ENCODE peak calls at places on chromosomes 12 and 14, in four cellular contexts. C, H, B and W are unnamed samples.
A peak's percentile ranks its signal among the peaks of the same experiment; 100 is the strongest.

GRCh38 chr14:65369560-65369959 is 43.0 kb upstream of the FUT8 start:
- DNase-seq in C (no peak), H (no peak), B (no peak), W (peak; percentile 55)

GRCh38 chr14:84087986-84088531 is 1441.9 kb upstream of the FLRT2 start:
- DNase-seq in C (no peak), H (no peak), B (no peak), W (no peak)

GRCh38 chr14:100590726-100591452 is 3.7 kb upstream of the BEGAIN start:
- DNase-seq in C (no peak), H (no peak), B (no peak), W (no peak)

GRCh38 chr14:22901799-22902198 is 17.1 kb downstream of the RBM23 start:
- DNase-seq in C (no peak), H (no peak), B (no peak), W (no peak)

GRCh38 chr14:91380116-91380515 is 37.5 kb downstream of the CCDC88C start:
- DNase-seq in C (no peak), H (no peak), B (no peak), W (no peak)

GRCh38 chr12:74499192-74499591 is 38.4 kb upstream of the ATXN7L3B start:
- DNase-seq in C (no peak), H (no peak), B (no peak), W (no peak)

GRCh38 chr14:69133206-69134125 is 19.5 kb downstream of the DCAF5 start:
- DNase-seq in C (no peak), H (no peak), B (no peak), W (peak; percentile 60)

GRCh38 chr14:31122098-31122611 is 85.4 kb downstream of the HECTD1 start:
- DNase-seq in C (no peak), H (no peak), B (no peak), W (no peak)

GRCh38 chr14:56979961-56980360 is 169.7 kb upstream of the OTX2 start:
- DNase-seq in C (no peak), H (no peak), B (no peak), W (no peak)

GRCh38 chr12:125852679-125853078 is 787.4 kb downstream of the AACS start:
- DNase-seq in C (no peak), H (no peak), B (no peak), W (no peak)

GRCh38 chr14:92542766-92543554 is 29.4 kb downstream of the RIN3 start:
- DNase-seq in C (no peak), H (no peak), B (no peak), W (no peak)

GRCh38 chr14:68523994-68524725 is 268.7 kb downstream of the ZFP36L1 start:
- DNase-seq in C (no peak), H (no peak), B (no peak), W (no peak)

GRCh38 chr14:77529963-77530362 is 31.3 kb upstream of the ISM2 start:
- DNase-seq in C (no peak), H (no peak), B (no peak), W (no peak)

GRCh38 chr12:113059071-113059595 is 2.6 kb downstream of the DTX1 start:
- DNase-seq in C (no peak), H (no peak), B (peak; percentile 47), W (peak; percentile 36)

GRCh38 chr12:122062832-122063690 is 15.5 kb upstream of the MLXIP start:
- DNase-seq in C (no peak), H (peak; percentile 22), B (no peak), W (no peak)

GRCh38 chr14:84750763-84751554 is 779.0 kb upstream of the FLRT2 start:
- DNase-seq in C (no peak), H (no peak), B (no peak), W (no peak)

GRCh38 chr14:94867209-94867608 is 97.3 kb upstream of the GSC start:
- DNase-seq in C (no peak), H (no peak), B (no peak), W (no peak)

GRCh38 chr12:49868952-49869815 is 26.3 kb upstream of the BCDIN3D start:
- DNase-seq in C (no peak), H (no peak), B (no peak), W (no peak)

GRCh38 chr12:117963836-117964235 is 5.0 kb downstream of the KSR2 start:
- DNase-seq in C (no peak), H (no peak), B (no peak), W (no peak)

GRCh38 chr12:104632724-104633181 is 176.0 kb downstream of the CHST11 start:
- DNase-seq in C (no peak), H (no peak), B (no peak), W (no peak)

GRCh38 chr12:12881495-12881894 is 9.9 kb upstream of the GPRC5A start:
- DNase-seq in C (no peak), H (no peak), B (no peak), W (no peak)

GRCh38 chr14:90484291-90484690 is 87.5 kb downstream of the CALM1 start:
- DNase-seq in C (peak; percentile 6), H (no peak), B (no peak), W (no peak)

GRCh38 chr12:10214131-10214876 is 1.6 kb downstream of the GABARAPL1 start:
- DNase-seq in C (no peak), H (no peak), B (no peak), W (peak; percentile 9)

GRCh38 chr12:126534495-126534894 is 1469.3 kb downstream of the AACS start:
- DNase-seq in C (no peak), H (no peak), B (no peak), W (no peak)

GRCh38 chr14:78399316-78399889 is 229.2 kb downstream of the NRXN3 start:
- DNase-seq in C (no peak), H (peak; percentile 61), B (peak; percentile 24), W (peak; percentile 40)

GRCh38 chr12:78406776-78407335 is 457.7 kb upstream of the SYT1 start:
- DNase-seq in C (peak; percentile 10), H (no peak), B (peak; percentile 39), W (no peak)

GRCh38 chr14:54344445-54344844 is 52.4 kb upstream of the CDKN3 start:
- DNase-seq in C (peak; percentile 13), H (no peak), B (no peak), W (no peak)

GRCh38 chr14:90551070-90551704 is 154.4 kb downstream of the CALM1 start:
- DNase-seq in C (no peak), H (no peak), B (no peak), W (no peak)

GRCh38 chr12:22709292-22709691 is 84.3 kb downstream of the ETNK1 start:
- DNase-seq in C (peak; percentile 58), H (no peak), B (peak; percentile 21), W (no peak)

GRCh38 chr14:63266106-63266505 is 52.6 kb downstream of the GPHB5 start:
- DNase-seq in C (no peak), H (no peak), B (no peak), W (no peak)

GRCh38 chr12:16573652-16574077 is 32.3 kb downstream of the LMO3 start:
- DNase-seq in C (no peak), H (no peak), B (no peak), W (no peak)

GRCh38 chr14:101505216-101505970 is 55.9 kb upstream of the DIO3 start:
- DNase-seq in C (no peak), H (no peak), B (no peak), W (no peak)

DNA sequence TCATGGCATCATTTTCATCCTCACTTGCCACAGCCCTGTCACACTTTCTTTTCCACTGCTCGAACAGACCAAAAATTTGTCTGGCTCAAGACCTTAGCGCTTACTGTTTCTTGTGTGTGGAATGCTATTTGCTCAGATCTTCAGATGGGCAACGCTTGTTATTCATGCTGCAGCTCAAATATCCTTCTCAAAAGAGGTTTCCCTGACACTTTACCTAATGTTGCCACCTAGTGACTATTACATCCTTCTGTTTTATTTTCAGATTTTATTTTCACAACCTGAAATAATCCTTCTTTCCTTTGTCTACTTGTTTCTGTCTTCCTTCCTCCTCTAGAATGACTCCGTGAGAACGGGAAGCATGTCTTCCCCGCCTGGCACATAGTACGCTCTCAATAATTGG is 5.6 kb downstream of the FBXO33 start:
- DNase-seq in C (no peak), H (no peak), B (peak; percentile 43), W (no peak)
- TF ChIP-seq CTCF in C (peak; percentile 37), H (no peak), B (peak; percentile 73), W (peak; percentile 55)

GRCh38 chr14:104341532-104342434 is 203.4 kb downstream of the KIF26A start:
- DNase-seq in C (no peak), H (peak; percentile 76), B (peak; percentile 44), W (peak; percentile 59)
- TF ChIP-seq CTCF in C (peak; percentile 41), H (peak; percentile 73), B (no peak), W (peak; percentile 59)

GRCh38 chr12:124525927-124526692 is 41.3 kb downstream of the NCOR2 start:
- DNase-seq in C (no peak), H (no peak), B (no peak), W (no peak)
- TF ChIP-seq CTCF in C (no peak), H (no peak), B (no peak), W (no peak)

GRCh38 chr14:21311614-21312013 is 31.7 kb downstream of the RPGRIP1 start:
- DNase-seq in C (no peak), H (no peak), B (no peak), W (no peak)
- TF ChIP-seq CTCF in C (no peak), H (no peak), B (no peak), W (no peak)

GRCh38 chr12:95591731-95592130 is 40.5 kb upstream of the USP44 start:
- DNase-seq in C (no peak), H (no peak), B (no peak), W (no peak)

GRCh38 chr12:95593266-95593871 is 42.1 kb upstream of the USP44 start:
- DNase-seq in C (no peak), H (no peak), B (no peak), W (no peak)

DNA sequence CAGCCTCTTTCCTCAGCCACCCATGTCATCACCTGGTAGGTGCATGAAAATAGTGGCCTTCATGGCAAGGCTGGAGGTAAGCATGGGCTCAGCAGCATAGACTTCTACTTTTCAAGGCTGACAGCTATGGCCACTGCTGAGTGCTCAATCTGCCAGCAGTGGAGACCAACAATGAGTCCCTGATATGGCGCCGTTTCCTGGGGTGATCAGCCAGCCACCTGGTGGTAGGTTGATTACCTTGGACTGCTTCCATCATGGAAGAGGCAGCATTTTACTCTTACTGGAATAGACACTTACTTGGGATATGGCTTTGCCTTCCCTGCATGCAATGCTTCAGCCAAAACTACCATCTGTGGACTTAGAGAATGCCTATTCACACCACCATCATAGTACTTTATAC is 39.5 kb upstream of the USP44 start:
- DNase-seq in C (no peak), H (no peak), B (no peak), W (no peak)
- TF ChIP-seq CTCF in C (no peak), H (no peak), B (no peak), W (no peak)

GRCh38 chr12:67482751-67483661 is 165.5 kb upstream of the DYRK2 start:
- DNase-seq in C (peak; percentile 4), H (no peak), B (peak; percentile 70), W (peak; percentile 88)
- TF ChIP-seq CTCF in C (no peak), H (no peak), B (no peak), W (no peak)

GRCh38 chr14:59262717-59263469 is 74.4 kb downstream of the DAAM1 start:
- DNase-seq in C (no peak), H (peak; percentile 12), B (no peak), W (no peak)
- TF ChIP-seq CTCF in C (no peak), H (peak; percentile 62), B (peak; percentile 42), W (no peak)